ENCODE peak calls at places on chromosomes 12 and 14, in six cellular contexts. I is body of pancreas, N is OCI-LY7, F is AG09319, D is retinal pigment epithelial cell, H is PC-3. G is an unnamed sample.

GRCh38 chr12:26193539-26193938 is 1.8 kb upstream of the SSPN start:
- DNase-seq in I (no peak), N (no peak), F (no peak), D (no peak), H (no peak), G (no peak)

GRCh38 chr14:31154956-31155355 is 52.6 kb downstream of the HECTD1 start:
- DNase-seq in I (no peak), N (no peak), F (no peak), D (no peak), H (peak; percentile 25), G (no peak)

GRCh38 chr12:14810953-14811483 is 3.0 kb downstream of the SMCO3 start:
- DNase-seq in I (peak; percentile 60), N (peak; percentile 19), F (no peak), D (no peak), H (peak; percentile 61), G (no peak)

GRCh38 chr12:1706284-1707016 is 15.6 kb downstream of the ADIPOR2 start:
- DNase-seq in I (no peak), N (no peak), F (no peak), D (no peak), H (peak; percentile 82), G (no peak)

GRCh38 chr12:12194206-12194605 is 72.6 kb downstream of the LRP6 start:
- DNase-seq in I (no peak), N (no peak), F (no peak), D (no peak), H (peak; percentile 64), G (no peak)

GRCh38 chr12:112419269-112420133 is 754 bp downstream of the PTPN11 start:
- DNase-seq in I (peak; percentile 80), N (no peak), F (peak; percentile 44), D (no peak), H (peak; percentile 79), G (peak; percentile 36)

GRCh38 chr12:88388566-88389269 is 191.6 kb downstream of the KITLG start:
- DNase-seq in I (no peak), N (no peak), F (no peak), D (no peak), H (no peak), G (no peak)

GRCh38 chr12:66399626-66399931 is 97.3 kb downstream of the HELB start:
- DNase-seq in I (no peak), N (no peak), F (no peak), D (no peak), H (no peak), G (no peak)

GRCh38 chr14:61575751-61576150 is 119.6 kb upstream of the HIF1A start:
- DNase-seq in I (no peak), N (no peak), F (no peak), D (no peak), H (peak; percentile 65), G (no peak)

GRCh38 chr14:89491701-89492381 is 74.8 kb upstream of the FOXN3 start:
- DNase-seq in I (no peak), N (no peak), F (no peak), D (no peak), H (no peak), G (no peak)

GRCh38 chr14:80202888-80203562 is 8.3 kb downstream of the DIO2 start:
- DNase-seq in I (no peak), N (peak; percentile 41), F (no peak), D (no peak), H (peak; percentile 27), G (peak; percentile 12)

GRCh38 chr14:99682809-99683618 is 1.1 kb upstream of the CYP46A1 start:
- DNase-seq in I (peak; percentile 88), N (peak; percentile 84), F (peak; percentile 24), D (no peak), H (peak; percentile 79), G (peak; percentile 88)

GRCh38 chr14:38578278-38578681 is 322.4 kb upstream of the CLEC14A start:
- DNase-seq in I (no peak), N (no peak), F (no peak), D (no peak), H (no peak), G (no peak)

GRCh38 chr14:38553586-38553985 is 297.7 kb upstream of the CLEC14A start:
- DNase-seq in I (no peak), N (no peak), F (no peak), D (peak; percentile 38), H (peak; percentile 36), G (no peak)

GRCh38 chr12:11724888-11725310 is 75.4 kb downstream of the ETV6 start:
- DNase-seq in I (peak; percentile 58), N (no peak), F (no peak), D (no peak), H (no peak), G (no peak)

GRCh38 chr12:79360269-79360668 is 330.5 kb downstream of the PAWR start:
- DNase-seq in I (no peak), N (no peak), F (no peak), D (no peak), H (no peak), G (no peak)

DNA sequence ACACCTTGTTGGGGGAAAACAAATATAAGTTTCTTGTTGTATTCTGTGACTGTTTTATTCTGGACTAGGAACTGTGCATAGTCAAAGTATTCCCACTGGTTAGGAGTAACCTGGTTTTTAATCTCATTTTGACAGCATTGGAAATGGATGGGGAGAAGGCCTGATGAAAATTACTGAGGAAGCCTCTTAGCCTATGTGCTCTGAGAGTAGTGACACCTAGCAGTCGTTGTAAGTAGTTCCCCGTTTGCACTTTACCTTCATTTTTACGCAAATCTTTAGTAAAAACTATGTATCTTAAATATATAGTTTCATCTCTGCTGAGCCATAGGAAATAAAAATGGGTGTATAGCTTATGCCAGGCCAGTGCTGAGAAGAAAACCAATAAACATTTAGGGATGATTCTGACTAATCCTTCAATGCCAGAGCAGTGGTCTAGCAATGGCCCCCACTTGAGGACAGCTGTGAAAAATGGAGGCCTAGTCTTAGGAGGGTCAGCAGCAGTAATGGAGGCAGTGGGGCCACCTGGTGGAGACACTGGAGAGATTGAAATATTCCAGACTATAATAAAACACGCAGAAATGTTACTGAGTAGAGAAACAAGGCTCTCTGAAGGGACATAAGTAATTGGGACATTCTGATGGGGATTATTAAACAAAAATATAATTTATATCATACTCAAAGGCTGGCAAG is 133.2 kb upstream of the NOVA1 start:
- DNase-seq in I (peak; percentile 19), N (peak; percentile 0), F (no peak), D (no peak), H (peak; percentile 41), G (no peak)
- TF ChIP-seq CTCF in I (no peak), N (peak; percentile 58), F (peak; percentile 31), D (peak; percentile 60), H (peak; percentile 82), G (no peak)

GRCh38 chr12:42557586-42558172 is 31.9 kb downstream of the PRICKLE1 start:
- DNase-seq in I (no peak), N (no peak), F (no peak), D (no peak), H (no peak), G (no peak)

GRCh38 chr12:42556917-42557316 is 32.6 kb downstream of the PRICKLE1 start:
- DNase-seq in I (no peak), N (no peak), F (no peak), D (no peak), H (no peak), G (no peak)

GRCh38 chr12:42550815-42551214 is 38.7 kb downstream of the PRICKLE1 start:
- DNase-seq in I (no peak), N (no peak), F (no peak), D (no peak), H (no peak), G (no peak)

DNA sequence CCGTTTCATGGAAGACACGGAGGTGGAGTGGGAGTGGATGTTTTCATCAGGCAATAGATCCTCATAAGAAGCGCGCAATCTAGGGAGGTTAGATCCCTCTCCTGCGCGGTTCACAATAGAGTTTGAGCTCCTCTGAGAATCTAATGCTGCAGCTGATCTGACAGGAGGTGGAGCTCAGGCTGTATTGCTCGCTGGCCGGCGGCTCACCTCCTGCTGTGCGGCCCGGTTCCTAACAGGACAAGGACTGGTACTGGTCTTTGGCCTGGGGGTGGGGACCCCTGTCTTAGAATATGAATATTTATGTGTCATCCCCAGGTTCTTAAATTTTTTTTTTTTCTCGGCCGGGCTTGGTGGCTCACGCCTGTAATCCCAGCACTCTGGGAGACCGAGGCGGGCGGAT is 36.7 kb downstream of the PRICKLE1 start:
- DNase-seq in I (no peak), N (no peak), F (no peak), D (no peak), H (no peak), G (no peak)
- TF ChIP-seq CTCF in I (no peak), N (no peak), F (no peak), D (no peak), H (no peak), G (no peak)

GRCh38 chr14:95609398-95609990 is 74.6 kb downstream of the GLRX5 start:
- DNase-seq in I (peak; percentile 80), N (peak; percentile 81), F (no peak), D (no peak), H (peak; percentile 56), G (peak; percentile 43)
- TF ChIP-seq CTCF in I (peak; percentile 68), N (peak; percentile 97), F (peak; percentile 50), D (peak; percentile 62), H (peak; percentile 70), G (peak; percentile 52)

DNA sequence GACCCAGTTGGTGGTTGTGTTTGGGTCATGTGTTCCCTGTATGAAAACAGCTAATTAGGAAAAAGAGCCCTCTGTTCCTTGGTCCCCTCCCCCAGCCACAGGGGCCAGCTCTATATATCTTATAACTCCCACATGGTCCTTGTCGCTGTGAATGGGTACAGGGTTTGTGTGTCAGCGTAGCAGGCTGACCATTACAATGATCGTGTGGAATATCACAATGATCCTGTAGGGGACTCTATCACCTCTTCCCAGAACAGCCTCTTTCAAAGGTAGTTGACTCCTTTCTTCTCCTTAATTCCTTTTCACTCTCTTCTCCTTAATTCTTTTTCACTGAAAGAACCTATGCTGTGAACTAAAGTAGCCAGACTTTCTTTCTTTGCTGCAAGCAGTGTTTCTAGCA is 51.6 kb upstream of the RIC8B start:
- DNase-seq in I (no peak), N (no peak), F (no peak), D (no peak), H (no peak), G (no peak)
- TF ChIP-seq CTCF in I (no peak), N (peak; percentile 17), F (no peak), D (no peak), H (peak; percentile 25), G (no peak)

GRCh38 chr12:92506460-92506859 is 196.3 kb upstream of the PLEKHG7 start:
- DNase-seq in I (peak; percentile 24), N (no peak), F (no peak), D (no peak), H (no peak), G (no peak)
- TF ChIP-seq CTCF in I (no peak), N (no peak), F (no peak), D (no peak), H (no peak), G (no peak)

DNA sequence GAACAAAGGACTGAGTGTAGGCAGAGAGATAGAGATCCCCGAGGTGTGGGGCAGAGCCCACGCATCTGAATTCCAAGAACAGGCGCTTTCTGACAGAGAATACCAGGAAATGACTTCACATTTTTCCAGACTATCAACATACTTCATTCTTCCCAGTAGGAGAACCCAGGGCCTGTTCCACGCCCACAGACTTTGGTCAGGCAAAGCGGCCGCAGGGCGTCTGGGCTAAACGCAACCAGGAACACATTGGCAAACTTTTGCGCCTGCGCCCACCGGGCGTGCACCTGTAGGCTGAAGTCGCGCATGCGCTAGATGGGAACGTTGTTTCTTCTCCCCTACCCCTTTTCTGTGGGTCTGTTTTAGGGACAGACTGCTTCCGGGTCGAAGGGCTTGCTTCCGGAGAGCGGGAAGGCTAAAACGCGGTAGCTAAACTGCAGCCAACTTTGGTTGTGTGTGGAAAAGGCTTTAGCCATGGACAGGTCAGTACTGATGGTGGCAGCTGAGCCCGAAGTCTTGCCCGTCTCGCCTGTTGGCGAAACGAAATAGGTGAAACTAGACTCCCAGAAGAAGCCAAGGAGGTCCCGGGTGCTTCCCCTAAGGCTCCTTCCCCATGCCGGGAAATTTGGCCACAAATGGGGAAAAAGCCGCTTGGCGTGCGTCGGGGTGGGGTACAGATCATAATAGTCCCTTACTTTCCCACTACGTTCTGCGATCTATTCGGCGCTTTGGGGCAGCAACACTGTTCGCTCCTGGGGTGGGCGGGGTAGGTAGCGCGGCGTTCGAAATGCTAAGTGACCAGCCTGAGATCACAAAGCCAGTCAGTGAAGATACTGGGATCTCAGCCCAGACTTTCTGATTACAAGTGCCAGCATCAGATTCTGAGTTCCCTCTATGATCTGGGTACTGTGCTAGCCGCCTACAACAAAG is at the start of gene NUP107:
- DNase-seq in I (peak; percentile 100), N (peak; percentile 99), F (peak; percentile 98), D (peak; percentile 96), H (peak; percentile 100), G (peak; percentile 92)
- TF ChIP-seq CTCF in I (no peak), N (no peak), F (peak; percentile 17), D (peak; percentile 10), H (no peak), G (no peak)

G was measured in GM13976.